ENCODE peak calls at places on chromosomes 1 and 21, in six cellular contexts. E is ovary, G is A549, I is kidney, D is fibroblast of lung, L is adipocyte. B is an unnamed sample.
A peak's percentile ranks its signal among the peaks of the same experiment; 100 is the strongest.

GRCh38 chr1:118291686-118292085 is 106.7 kb upstream of the SPAG17 start:
- DNase-seq in G (no peak), D (no peak), L (no peak), I (no peak), E (no peak), B (no peak)

GRCh38 chr1:201026746-201027145 is 3.2 kb upstream of the KIF21B start:
- DNase-seq in D (no peak), I (peak; percentile 29), G (no peak), L (no peak), E (no peak), B (no peak)

GRCh38 chr21:42613756-42614155 is 39.7 kb upstream of the PDE9A start:
- DNase-seq in I (peak; percentile 40), D (no peak), L (no peak), G (no peak), E (no peak), B (no peak)

GRCh38 chr1:67874501-67875111 is 41.3 kb upstream of the GNG12 start:
- DNase-seq in E (no peak), I (no peak), D (peak; percentile 86), L (no peak), G (no peak), B (no peak)

GRCh38 chr1:9344426-9345200 is 51.9 kb downstream of the SPSB1 start:
- DNase-seq in I (no peak), L (no peak), E (no peak), G (no peak), D (no peak), B (no peak)

GRCh38 chr1:177983824-177984528 is 14.1 kb upstream of the SEC16B start:
- DNase-seq in D (peak; percentile 96), E (peak; percentile 64), I (no peak), L (peak; percentile 93), G (peak; percentile 34), B (no peak)

GRCh38 chr21:20882462-20883415 is 115.5 kb upstream of the NCAM2 start:
- DNase-seq in L (peak; percentile 24), E (no peak), D (peak; percentile 2), I (no peak), G (peak; percentile 3), B (no peak)

GRCh38 chr1:30250338-30251022 is 472.9 kb downstream of the MATN1 start:
- DNase-seq in I (no peak), L (no peak), E (no peak), D (no peak), G (no peak), B (no peak)

GRCh38 chr1:222798975-222799374 is 15.9 kb upstream of the DISP1 start:
- DNase-seq in G (no peak), L (no peak), D (no peak), I (no peak), E (no peak), B (no peak)

GRCh38 chr1:221431968-221432367 is 309.9 kb downstream of the DUSP10 start:
- DNase-seq in L (no peak), E (no peak), D (no peak), G (no peak), I (no peak), B (no peak)

GRCh38 chr1:8706995-8707396 is 110.4 kb downstream of the RERE start:
- DNase-seq in D (peak; percentile 85), E (no peak), L (no peak), I (no peak), G (peak; percentile 30), B (no peak)

GRCh38 chr1:9724706-9725476 is 73.4 kb downstream of the PIK3CD start:
- DNase-seq in L (peak; percentile 79), I (peak; percentile 79), G (peak; percentile 57), E (no peak), D (peak; percentile 30), B (peak; percentile 88)

GRCh38 chr1:36879613-36880012 is 154.7 kb downstream of the GRIK3 start:
- DNase-seq in D (no peak), I (no peak), L (no peak), G (no peak), E (no peak), B (no peak)

GRCh38 chr1:233625087-233625486 is 11.2 kb downstream of the KCNK1 start:
- DNase-seq in L (no peak), E (no peak), D (no peak), G (no peak), I (no peak), B (no peak)

GRCh38 chr1:111241797-111242196 is 14.3 kb downstream of the CHI3L2 start:
- DNase-seq in I (no peak), L (no peak), D (peak; percentile 37), E (no peak), G (no peak), B (no peak)

GRCh38 chr1:37096523-37096922 is 62.2 kb upstream of the GRIK3 start:
- DNase-seq in E (no peak), L (no peak), D (no peak), G (peak; percentile 30), I (no peak), B (no peak)

GRCh38 chr1:229209816-229210215 is 61.1 kb upstream of the RAB4A start:
- DNase-seq in G (no peak), E (no peak), D (peak; percentile 95), L (no peak), I (no peak), B (no peak)

GRCh38 chr1:201489656-201490261 is 17.2 kb downstream of the CSRP1 start:
- DNase-seq in G (no peak), E (no peak), D (no peak), L (no peak), I (no peak), B (no peak)

GRCh38 chr1:240803151-240803550 is 191.2 kb upstream of the GREM2 start:
- DNase-seq in I (no peak), D (peak; percentile 76), E (no peak), L (peak; percentile 40), G (peak; percentile 44), B (no peak)

GRCh38 chr1:10378071-10378841 is 20.6 kb upstream of the PGD start:
- DNase-seq in I (peak; percentile 78), E (peak; percentile 92), L (peak; percentile 24), G (peak; percentile 94), D (peak; percentile 96), B (no peak)

GRCh38 chr1:173467426-173467825 is 9.7 kb upstream of the PRDX6 start:
- DNase-seq in I (no peak), D (peak; percentile 65), E (no peak), L (no peak), G (no peak), B (no peak)

GRCh38 chr1:200654660-200655059 is 15.0 kb downstream of the DDX59 start:
- DNase-seq in D (no peak), I (no peak), L (no peak), G (no peak), E (no peak), B (no peak)

GRCh38 chr1:231485029-231485784 is 43.3 kb upstream of the TSNAX start:
- DNase-seq in I (no peak), D (peak; percentile 29), L (peak; percentile 14), G (no peak), E (no peak), B (no peak)

GRCh38 chr1:153639280-153639679 is 5.4 kb downstream of the CHTOP start:
- DNase-seq in I (peak; percentile 15), D (no peak), L (no peak), G (no peak), E (no peak), B (peak; percentile 27)

GRCh38 chr1:7303554-7304347 is 467.3 kb upstream of the VAMP3 start:
- DNase-seq in E (no peak), L (no peak), D (no peak), I (no peak), G (peak; percentile 39), B (no peak)

GRCh38 chr1:7302873-7303272 is 468.2 kb upstream of the VAMP3 start:
- DNase-seq in D (no peak), I (no peak), E (no peak), G (peak; percentile 82), L (no peak), B (no peak)

GRCh38 chr1:7301346-7301993 is 469.6 kb upstream of the VAMP3 start:
- DNase-seq in L (no peak), D (peak; percentile 61), E (no peak), I (no peak), G (peak; percentile 56), B (no peak)

GRCh38 chr1:7300893-7301292 is 470.2 kb upstream of the VAMP3 start:
- DNase-seq in E (no peak), L (peak; percentile 78), I (no peak), D (peak; percentile 97), G (peak; percentile 93), B (peak; percentile 76)

DNA sequence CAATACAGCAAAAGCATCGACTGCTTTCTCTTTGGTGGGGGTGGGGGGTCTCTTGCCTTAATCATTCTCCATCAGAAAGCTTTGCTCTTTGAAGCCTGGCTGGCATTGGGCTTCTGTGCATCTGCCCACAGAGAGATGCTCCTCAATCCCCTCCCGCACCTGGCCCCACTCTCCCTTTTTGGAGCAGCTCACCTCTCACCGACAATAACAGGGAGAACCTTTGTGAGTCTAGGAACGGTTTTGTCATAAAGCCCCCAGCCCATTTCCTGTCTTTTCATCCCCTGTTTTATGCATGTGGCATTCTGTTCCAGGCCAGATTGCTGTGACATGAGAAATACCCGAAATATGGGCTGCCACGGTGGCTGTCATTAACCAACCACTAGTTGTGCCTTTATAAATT is 469.0 kb upstream of the VAMP3 start:
- DNase-seq in I (no peak), G (no peak), E (no peak), L (no peak), D (no peak), B (no peak)
- H3K4me1 ChIP-seq in I (peaks cover 5% of the 10 kb centered on the region), G (peaks cover 67% of the 10 kb centered on the region), E (peaks cover 5% of the 10 kb centered on the region), L (peaks cover 35% of the 10 kb centered on the region), D (peaks cover 32% of the 10 kb centered on the region), B (no peaks in the 10 kb centered on the region)

DNA sequence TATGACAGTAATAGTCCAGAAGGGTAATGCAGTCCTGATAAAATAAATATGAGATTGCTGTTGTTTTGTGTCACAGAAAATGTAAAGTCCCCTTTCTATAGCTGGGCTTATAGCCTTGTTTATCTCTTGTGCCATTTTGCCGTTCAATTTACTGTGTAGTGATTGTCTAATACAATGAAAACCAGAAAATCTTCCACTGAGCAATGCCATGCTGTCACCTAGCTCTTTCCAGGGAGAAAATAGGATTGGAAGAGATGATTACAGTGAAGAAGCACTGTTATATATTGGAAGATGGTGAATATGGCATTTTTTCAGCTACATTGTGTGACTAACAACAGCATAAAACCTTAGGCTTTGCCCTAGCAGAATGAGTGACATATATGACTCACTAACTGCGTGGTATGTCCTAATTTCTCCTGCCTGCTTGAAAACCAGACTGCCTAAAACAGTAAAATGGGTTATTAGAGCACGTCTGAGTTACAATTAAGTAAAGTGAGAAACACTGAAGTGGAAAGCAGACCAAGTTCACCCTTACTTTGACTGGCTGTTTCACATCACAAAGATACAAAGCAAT is 332.4 kb upstream of the ZP4 start:
- DNase-seq in G (no peak), I (no peak), L (peak; percentile 63), E (no peak), D (peak; percentile 67), B (no peak)
- H3K4me1 ChIP-seq in G (no peaks in the 10 kb centered on the region), I (no peaks in the 10 kb centered on the region), L (no peaks in the 10 kb centered on the region), E (no peaks in the 10 kb centered on the region), D (no peaks in the 10 kb centered on the region), B (no peaks in the 10 kb centered on the region)

DNA sequence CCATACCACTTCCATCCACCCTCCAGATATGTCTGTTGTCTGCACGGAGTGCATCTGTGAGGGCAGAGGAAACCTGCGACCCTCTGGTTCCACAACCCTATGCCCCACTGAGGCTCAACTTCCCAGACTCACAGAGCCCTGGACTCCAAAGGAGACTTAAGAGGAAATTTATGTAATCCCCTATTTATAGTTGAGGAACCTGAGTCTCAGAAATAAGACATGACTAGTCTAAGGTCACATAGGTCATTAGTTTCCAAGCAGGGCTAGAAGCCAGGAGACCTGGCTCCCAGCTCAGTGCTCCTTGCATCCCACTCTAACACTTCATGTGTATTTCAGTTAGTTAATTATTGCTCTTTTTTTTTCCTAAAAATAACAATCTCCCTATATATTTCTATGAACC is 15.7 kb upstream of the LEMD1 start:
- DNase-seq in D (no peak), L (no peak), G (no peak), E (no peak), I (no peak), B (no peak)
- H3K4me1 ChIP-seq in D (no peaks in the 10 kb centered on the region), L (peaks cover 9% of the 10 kb centered on the region), G (peaks cover 13% of the 10 kb centered on the region), E (peaks cover 12% of the 10 kb centered on the region), I (peaks cover 37% of the 10 kb centered on the region), B (peaks cover 21% of the 10 kb centered on the region)

GRCh38 chr1:92879316-92879968 is 47.6 kb downstream of the RPL5 start:
- DNase-seq in I (no peak), L (no peak), E (no peak), G (no peak), D (no peak), B (no peak)
- H3K4me1 ChIP-seq in I (no peaks in the 10 kb centered on the region), L (peaks cover 10% of the 10 kb centered on the region), E (peaks cover 1% of the 10 kb centered on the region), G (peaks cover 5% of the 10 kb centered on the region), D (no peaks in the 10 kb centered on the region), B (no peaks in the 10 kb centered on the region)

B was measured in Peyer's patch.